ENCODE peak calls at places on chromosomes 12 and 14, in four cellular contexts. Q is transverse colon, Y is H1, L is GM12878. D is an unnamed sample.

GRCh38 chr12:78403136-78403535 is 461.4 kb upstream of the SYT1 start:
- DNase-seq in L (no peak), Q (no peak), Y (no peak), D (no peak)

GRCh38 chr12:48366131-48366530 is 15.4 kb upstream of the ZNF641 start:
- DNase-seq in L (no peak), Q (no peak), Y (no peak), D (no peak)

GRCh38 chr12:55942055-55942454 is 11.1 kb downstream of the DGKA start:
- DNase-seq in L (no peak), Q (no peak), Y (no peak), D (no peak)

GRCh38 chr14:30223385-30223785 is 295.7 kb upstream of the PRKD1 start:
- DNase-seq in Y (no peak), L (no peak), Q (peak), D (no peak)

GRCh38 chr12:78864483-78865296 is at the start of gene SYT1:
- DNase-seq in Q (peak), L (no peak), Y (peak), D (no peak)

GRCh38 chr12:70443274-70443673 is 77.2 kb downstream of the KCNMB4 start:
- DNase-seq in L (no peak), Y (no peak), Q (no peak), D (no peak)

GRCh38 chr12:108316153-108316892 is 22.8 kb downstream of the CMKLR1 start:
- DNase-seq in L (no peak), Q (no peak), Y (no peak), D (no peak)

GRCh38 chr14:99633141-99633540 is 11.8 kb upstream of the HHIPL1 start:
- DNase-seq in Y (no peak), Q (no peak), L (no peak), D (no peak)

GRCh38 chr12:38138225-38139221 is 178.1 kb upstream of the ALG10B start:
- DNase-seq in Q (peak), L (peak), Y (peak), D (no peak)

GRCh38 chr12:88142610-88142991 is 494 bp downstream of the TMTC3 start:
- DNase-seq in Y (no peak), L (no peak), Q (peak), D (no peak)

GRCh38 chr12:82474798-82475184 is 116.5 kb downstream of the METTL25 start:
- DNase-seq in L (no peak), Q (no peak), Y (no peak), D (no peak)

GRCh38 chr12:31518680-31519227 is 72.2 kb downstream of the DENND5B start:
- DNase-seq in L (no peak), Y (no peak), Q (peak), D (no peak)

GRCh38 chr14:82003418-82003817 is 469.8 kb upstream of the SEL1L start:
- DNase-seq in L (no peak), Q (no peak), Y (no peak), D (no peak)

GRCh38 chr12:27303139-27304111 is 29.2 kb upstream of the BMAL2 start:
- DNase-seq in Q (no peak), L (no peak), Y (no peak), D (no peak)

GRCh38 chr12:1644523-1645438 is 15.8 kb downstream of the WNT5B start:
- DNase-seq in Q (peak), L (no peak), Y (no peak), D (no peak)

GRCh38 chr14:105025429-105025828 is 4.5 kb upstream of the CDCA4 start:
- DNase-seq in L (no peak), Q (no peak), Y (no peak), D (no peak)

GRCh38 chr14:54985156-54985555 is 41.7 kb downstream of the WDHD1 start:
- DNase-seq in Q (no peak), Y (no peak), L (no peak), D (no peak)

GRCh38 chr12:104632724-104633181 is 176.0 kb downstream of the CHST11 start:
- DNase-seq in L (no peak), Q (no peak), Y (no peak), D (no peak)

GRCh38 chr12:25957898-25958253 is 606 bp upstream of the RASSF8 start:
- DNase-seq in L (no peak), Q (no peak), Y (no peak), D (no peak)

GRCh38 chr12:111068281-111068680 is 147.9 kb upstream of the MYL2 start:
- DNase-seq in L (no peak), Q (no peak), Y (no peak), D (no peak)

GRCh38 chr14:79732911-79733310 is 478.4 kb downstream of the DIO2 start:
- DNase-seq in Y (no peak), L (no peak), Q (no peak), D (no peak)

GRCh38 chr14:95319312-95320075 is at the start of gene CLMN:
- DNase-seq in Y (peak), L (no peak), Q (peak), D (peak)
- TF ChIP-seq POLR2AphosphoS5 in Y (no peak), L (no peak), Q (peak), D (no peak)

GRCh38 chr12:11719678-11720099 is 70.2 kb downstream of the ETV6 start:
- DNase-seq in Y (no peak), L (no peak), Q (peak), D (no peak)
- TF ChIP-seq POLR2A in Y (no peak), L (peak), Q (no peak), D (no peak)

DNA sequence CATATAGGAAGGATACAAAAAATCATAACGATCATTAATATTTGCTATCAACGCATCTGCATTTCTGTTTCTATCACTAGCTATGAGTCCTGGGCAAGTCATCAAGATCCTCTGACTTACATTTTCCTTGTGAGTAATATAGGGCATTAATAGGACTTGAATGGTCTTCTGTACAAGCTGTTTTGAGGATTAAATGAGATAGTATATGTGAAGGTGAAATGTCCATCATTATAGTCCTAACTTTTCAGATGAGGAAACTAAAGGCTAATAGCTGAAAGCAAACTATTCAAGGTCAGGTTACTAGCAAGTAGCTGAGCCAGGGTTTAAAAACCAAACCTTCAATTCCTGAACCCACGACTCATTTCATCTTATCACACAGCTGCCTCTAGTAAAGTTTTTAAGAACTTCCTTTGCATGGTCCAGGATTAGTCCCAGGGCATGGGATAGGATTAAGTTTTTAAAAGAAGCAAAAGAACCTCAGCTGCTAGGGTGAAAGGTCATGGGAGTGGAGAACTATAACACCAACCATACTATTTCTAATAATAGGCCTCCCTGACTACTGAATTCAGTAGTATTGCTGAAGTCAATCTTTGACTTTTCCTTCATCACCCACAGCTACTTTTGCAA is 101.4 kb upstream of the ADAMTS20 start:
- DNase-seq in Y (no peak), Q (no peak), L (no peak), D (no peak)
- TF ChIP-seq POLR2AphosphoS5 in Y (no peak), Q (no peak), L (no peak), D (no peak)

DNA sequence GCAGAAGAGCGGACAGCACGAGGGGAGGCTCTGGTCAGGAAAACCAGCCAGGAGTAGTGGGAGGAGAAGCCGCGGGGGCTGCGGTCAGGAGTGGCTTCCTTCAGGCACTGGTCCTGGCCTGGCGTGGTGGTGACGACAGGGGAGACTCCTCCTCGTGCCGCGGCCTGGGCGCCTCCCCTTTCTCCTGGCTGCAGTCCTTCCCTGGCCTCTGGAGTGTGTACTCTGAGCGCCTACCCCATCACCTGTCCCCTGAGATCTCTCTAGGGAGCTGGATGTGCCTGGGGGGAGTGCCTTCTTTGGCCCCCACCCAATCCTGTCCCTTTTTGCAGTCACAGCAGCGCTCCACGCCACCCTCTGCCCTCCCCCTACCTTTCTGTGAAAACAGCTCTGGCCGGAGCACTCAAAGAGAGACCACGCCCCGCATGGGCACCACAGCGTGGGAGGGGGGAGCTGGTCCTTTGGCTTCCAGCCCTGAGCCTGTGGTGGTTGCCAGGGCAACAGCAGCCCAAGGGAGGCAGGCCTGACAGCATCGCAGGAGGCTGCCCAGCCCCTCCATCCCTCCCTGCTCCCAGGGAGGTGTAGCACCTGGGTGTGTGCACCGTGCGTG is 125.9 kb downstream of the CALM1 start:
- DNase-seq in L (no peak), Y (no peak), Q (peak), D (no peak)
- TF ChIP-seq POLR2A in L (no peak), Y (no peak), Q (no peak), D (no peak)

GRCh38 chr14:49768301-49769121 is 558 bp downstream of the KLHDC2 start:
- DNase-seq in L (no peak), Y (peak), Q (peak), D (peak)
- TF ChIP-seq POLR2AphosphoS5 in L (peak), Y (peak), Q (peak), D (peak)

GRCh38 chr12:57129311-57130288 is 1.3 kb downstream of the LRP1 start:
- DNase-seq in Q (peak), L (no peak), Y (no peak), D (no peak)
- TF ChIP-seq POLR2A in Q (no peak), L (no peak), Y (no peak), D (no peak)

DNA sequence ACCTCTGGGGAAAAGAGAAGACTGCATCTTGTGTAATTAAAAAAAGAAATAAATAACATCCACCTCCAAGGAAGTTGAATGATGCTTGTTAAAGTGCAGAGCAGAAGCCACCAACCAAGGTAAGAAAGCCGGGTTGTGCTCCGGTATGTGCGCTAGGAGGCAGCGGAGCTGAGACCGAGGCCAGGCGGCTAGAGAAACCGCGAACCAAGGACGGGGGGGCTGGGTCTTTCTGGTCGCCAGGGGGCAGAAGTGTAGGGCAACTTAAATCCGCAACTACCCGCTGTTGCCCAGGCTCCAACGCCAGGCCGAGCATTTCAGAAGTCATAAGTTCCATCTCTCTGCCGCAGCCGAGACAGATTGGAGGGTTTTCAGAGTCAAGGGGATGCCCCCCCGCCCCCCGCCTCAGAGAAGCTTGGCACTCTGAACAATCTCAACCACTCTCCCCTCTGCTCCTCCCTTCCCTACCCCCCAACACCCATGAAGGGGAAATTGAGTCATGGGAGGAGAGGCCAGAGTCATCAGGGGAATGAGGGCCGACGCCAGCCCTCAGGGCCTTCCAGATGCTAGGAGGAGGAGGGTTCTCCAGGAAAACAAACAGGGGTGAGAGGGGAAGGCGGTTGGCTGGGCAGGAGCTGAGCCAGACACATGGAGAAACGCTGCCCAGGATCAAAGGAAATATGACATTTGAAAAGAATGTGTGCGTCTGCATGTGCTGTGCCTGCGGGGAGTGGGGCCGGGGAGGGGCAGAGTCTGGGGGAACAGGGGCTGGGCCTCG is 2.2 kb upstream of the NFATC4 start:
- DNase-seq in Y (peak), Q (peak), L (peak), D (peak)
- TF ChIP-seq POLR2AphosphoS5 in Y (no peak), Q (peak), L (no peak), D (no peak)

GRCh38 chr12:122403115-122403770 is 19.2 kb downstream of the CLIP1 start:
- DNase-seq in Q (no peak), Y (no peak), L (no peak), D (peak)

GRCh38 chr12:122399254-122399591 is 23.2 kb downstream of the CLIP1 start:
- DNase-seq in L (no peak), Y (no peak), Q (no peak), D (no peak)

GRCh38 chr12:122402264-122402663 is 20.2 kb downstream of the CLIP1 start:
- DNase-seq in Y (no peak), Q (no peak), L (no peak), D (no peak)

GRCh38 chr12:122403831-122404230 is 18.6 kb downstream of the CLIP1 start:
- DNase-seq in L (no peak), Q (no peak), Y (no peak), D (no peak)

DNA sequence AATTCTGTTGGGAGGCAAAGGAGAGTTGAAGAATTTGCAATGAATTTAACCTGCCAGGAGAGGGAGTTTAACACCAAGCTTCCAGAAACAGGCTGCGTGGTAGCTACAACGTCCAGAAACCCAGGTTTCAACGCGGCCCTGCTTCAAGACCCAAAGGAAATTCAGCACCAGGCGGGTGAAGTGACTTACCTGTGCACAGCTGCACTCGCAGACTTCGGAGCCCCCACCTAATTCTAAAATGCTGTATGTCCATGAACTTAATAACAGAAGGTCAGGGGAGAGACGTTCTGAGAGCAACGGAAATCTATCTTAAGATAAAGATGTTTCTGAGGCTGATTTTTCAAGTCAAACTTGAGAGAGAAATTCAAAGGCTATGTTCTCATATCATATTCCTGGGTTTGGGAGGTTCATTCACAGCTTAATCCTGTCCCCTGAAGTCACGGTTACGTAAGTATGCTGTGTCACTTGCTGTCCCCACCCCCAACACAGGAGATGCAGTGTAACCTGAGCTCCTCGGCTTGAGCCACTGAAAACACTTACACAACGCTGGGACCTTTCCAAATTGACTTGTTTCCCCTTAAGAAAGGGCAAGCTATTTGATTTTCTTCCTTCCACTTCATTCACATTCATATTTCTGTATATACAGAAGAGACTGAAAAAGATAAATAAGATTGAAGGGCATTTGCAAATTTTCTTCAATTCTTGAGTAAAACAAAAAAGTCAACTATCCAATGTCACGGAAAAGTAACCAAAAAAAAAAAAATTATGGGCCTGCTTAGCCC is 22.7 kb downstream of the CLIP1 start:
- DNase-seq in Q (peak), Y (peak), L (no peak), D (peak)
- TF ChIP-seq POLR2A in Q (no peak), Y (peak), L (no peak), D (no peak)

GRCh38 chr12:98737327-98737722 is 92.2 kb downstream of the APAF1 start:
- DNase-seq in Y (no peak), L (no peak), Q (no peak), D (no peak)
- TF ChIP-seq POLR2AphosphoS5 in Y (no peak), L (no peak), Q (no peak), D (no peak)

DNA sequence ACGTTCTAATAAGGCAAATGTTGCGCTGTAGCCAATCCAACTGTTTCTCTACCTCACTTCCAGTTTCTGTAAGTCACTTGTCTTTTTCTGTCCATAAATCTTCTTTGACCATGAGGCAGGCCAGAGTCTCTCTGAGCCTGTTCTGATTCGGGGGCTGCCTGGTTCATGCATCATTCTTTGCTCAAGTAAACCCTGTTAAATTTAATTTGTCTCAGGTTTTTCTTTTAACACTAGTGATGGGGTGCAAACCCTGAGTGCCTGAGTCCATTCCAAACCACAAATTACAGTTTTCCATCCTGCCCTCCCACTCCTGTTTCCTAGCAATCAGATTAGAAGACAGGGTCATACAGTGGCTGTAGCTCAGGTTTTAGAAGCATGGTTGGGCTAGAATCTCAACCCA is 41.9 kb downstream of the VWF start:
- DNase-seq in Y (no peak), Q (no peak), L (no peak), D (no peak)
- TF ChIP-seq POLR2A in Y (no peak), Q (no peak), L (no peak), D (no peak)

D was measured in GM12891.